ENCODE peak calls at places on chromosomes 12 and 14, in four cellular contexts. H is A172; V is activated CD4-positive, alpha-beta T cell treated with anti-CD3 and anti-CD28 coated beads, Interleukin-2, amount 50 U/mL, for 4 hours; T is left ventricle myocardium inferior. C is an unnamed sample.

GRCh38 chr12:128823216-128823915 is 392 bp downstream of the SLC15A4 start:
- DNase-seq in H (no peak), V (no peak), T (peak), C (peak)

GRCh38 chr12:118980407-118981014 is 830 bp upstream of the SRRM4 start:
- DNase-seq in H (no peak), V (no peak), T (no peak), C (no peak)

GRCh38 chr12:53052419-53053222 is 2.8 kb downstream of the TNS2 start:
- DNase-seq in H (peak), V (no peak), T (peak), C (peak)

GRCh38 chr12:48712209-48712608 is 4.3 kb downstream of the CCNT1 start:
- DNase-seq in H (no peak), V (no peak), T (no peak), C (no peak)

GRCh38 chr12:89040146-89040964 is 311.9 kb downstream of the DUSP6 start:
- DNase-seq in H (peak), V (peak), T (no peak), C (peak)

GRCh38 chr14:31229009-31229408 is 21.4 kb upstream of the HECTD1 start:
- DNase-seq in H (no peak), V (no peak), T (no peak), C (no peak)

GRCh38 chr14:101444116-101444515 is 117.2 kb upstream of the DIO3 start:
- DNase-seq in H (peak), V (no peak), T (no peak), C (peak)

GRCh38 chr14:26255213-26255612 is 342.6 kb downstream of the NOVA1 start:
- DNase-seq in H (no peak), V (no peak), T (no peak), C (peak)

GRCh38 chr12:11621797-11622423 is 27.6 kb upstream of the ETV6 start:
- DNase-seq in H (peak), V (peak), T (no peak), C (peak)

GRCh38 chr14:92456215-92457017 is 57.2 kb upstream of the RIN3 start:
- DNase-seq in H (peak), V (no peak), T (peak), C (peak)

GRCh38 chr12:49825360-49825970 is 2.7 kb downstream of the NCKAP5L start:
- DNase-seq in H (no peak), V (no peak), T (peak), C (no peak)

GRCh38 chr14:64196668-64197411 is 97.3 kb downstream of the ESR2 start:
- DNase-seq in H (peak), V (no peak), T (peak), C (peak)

GRCh38 chr14:89384023-89384422 is 33.0 kb downstream of the FOXN3 start:
- DNase-seq in H (no peak), V (no peak), T (no peak), C (no peak)